ENCODE peak calls at places on chromosomes 2 and 18, in ten cellular contexts. One of them, this sample, is unnamed.

GRCh38 chr18:3268306-3268705 is 6.4 kb downstream of the MYL12B start:
- DNase-seq in foreskin fibroblast: no peak
- DNase-seq in esophagus squamous epithelium: no peak
- DNase-seq in GM23338: no peak
- DNase-seq in cardiac muscle cell: no peak
- DNase-seq in psoas muscle: no peak
- DNase-seq in adrenal gland: no peak
- DNase-seq in right atrium auricular region: no peak
- DNase-seq in tibial artery: no peak
- DNase-seq in CD8-positive, alpha-beta T cell: no peak
- DNase-seq in this sample: no peak

GRCh38 chr2:10239561-10239967 is 63.1 kb upstream of the HPCAL1 start:
- DNase-seq in CD8-positive, alpha-beta T cell: no peak
- DNase-seq in foreskin fibroblast: no peak
- DNase-seq in psoas muscle: no peak
- DNase-seq in adrenal gland: no peak
- DNase-seq in cardiac muscle cell: no peak
- DNase-seq in esophagus squamous epithelium: no peak
- DNase-seq in GM23338: peak; percentile 69
- DNase-seq in tibial artery: peak; percentile 56
- DNase-seq in right atrium auricular region: no peak
- DNase-seq in this sample: no peak

GRCh38 chr2:173296235-173296634 is 58.4 kb upstream of the CDCA7 start:
- DNase-seq in esophagus squamous epithelium: no peak
- DNase-seq in tibial artery: no peak
- DNase-seq in foreskin fibroblast: no peak
- DNase-seq in CD8-positive, alpha-beta T cell: no peak
- DNase-seq in right atrium auricular region: no peak
- DNase-seq in adrenal gland: no peak
- DNase-seq in GM23338: no peak
- DNase-seq in psoas muscle: no peak
- DNase-seq in cardiac muscle cell: no peak
- DNase-seq in this sample: no peak

GRCh38 chr2:178306351-178307073 is 112.2 kb downstream of the OSBPL6 start:
- DNase-seq in cardiac muscle cell: peak; percentile 80
- DNase-seq in psoas muscle: no peak
- DNase-seq in tibial artery: no peak
- DNase-seq in adrenal gland: peak; percentile 47
- DNase-seq in esophagus squamous epithelium: no peak
- DNase-seq in foreskin fibroblast: peak; percentile 69
- DNase-seq in CD8-positive, alpha-beta T cell: peak; percentile 6
- DNase-seq in right atrium auricular region: no peak
- DNase-seq in GM23338: peak; percentile 84
- DNase-seq in this sample: no peak

GRCh38 chr2:134146620-134147019 is 107.3 kb upstream of the MGAT5 start:
- DNase-seq in CD8-positive, alpha-beta T cell: no peak
- DNase-seq in adrenal gland: no peak
- DNase-seq in right atrium auricular region: no peak
- DNase-seq in foreskin fibroblast: peak; percentile 73
- DNase-seq in esophagus squamous epithelium: no peak
- DNase-seq in GM23338: peak; percentile 63
- DNase-seq in psoas muscle: no peak
- DNase-seq in tibial artery: no peak
- DNase-seq in cardiac muscle cell: no peak
- DNase-seq in this sample: no peak

GRCh38 chr18:35775887-35776286 is 194.3 kb downstream of the GALNT1 start:
- DNase-seq in cardiac muscle cell: peak; percentile 70
- DNase-seq in esophagus squamous epithelium: no peak
- DNase-seq in right atrium auricular region: no peak
- DNase-seq in psoas muscle: no peak
- DNase-seq in foreskin fibroblast: peak; percentile 40
- DNase-seq in tibial artery: no peak
- DNase-seq in adrenal gland: no peak
- DNase-seq in CD8-positive, alpha-beta T cell: no peak
- DNase-seq in GM23338: peak; percentile 59
- DNase-seq in this sample: no peak

GRCh38 chr2:28395334-28396061 is 2.8 kb downstream of the FOSL2 start:
- DNase-seq in CD8-positive, alpha-beta T cell: no peak
- DNase-seq in psoas muscle: peak; percentile 77
- DNase-seq in foreskin fibroblast: peak; percentile 80
- DNase-seq in adrenal gland: peak; percentile 75
- DNase-seq in right atrium auricular region: peak; percentile 84
- DNase-seq in tibial artery: peak; percentile 83
- DNase-seq in cardiac muscle cell: no peak
- DNase-seq in esophagus squamous epithelium: no peak
- DNase-seq in GM23338: no peak
- DNase-seq in this sample: peak; percentile 86

GRCh38 chr2:56239437-56239836 is 55.6 kb downstream of the CCDC85A start:
- DNase-seq in right atrium auricular region: no peak
- DNase-seq in CD8-positive, alpha-beta T cell: no peak
- DNase-seq in tibial artery: no peak
- DNase-seq in psoas muscle: no peak
- DNase-seq in foreskin fibroblast: peak; percentile 54
- DNase-seq in cardiac muscle cell: no peak
- DNase-seq in adrenal gland: no peak
- DNase-seq in GM23338: no peak
- DNase-seq in esophagus squamous epithelium: no peak
- DNase-seq in this sample: no peak

GRCh38 chr2:19251554-19251953 is 106.9 kb downstream of the OSR1 start:
- DNase-seq in foreskin fibroblast: peak; percentile 19
- DNase-seq in right atrium auricular region: no peak
- DNase-seq in GM23338: no peak
- DNase-seq in psoas muscle: no peak
- DNase-seq in cardiac muscle cell: no peak
- DNase-seq in esophagus squamous epithelium: no peak
- DNase-seq in tibial artery: no peak
- DNase-seq in CD8-positive, alpha-beta T cell: no peak
- DNase-seq in adrenal gland: no peak
- DNase-seq in this sample: no peak

GRCh38 chr18:49048361-49048760 is 97.6 kb upstream of the SMAD7 start:
- DNase-seq in psoas muscle: no peak
- DNase-seq in cardiac muscle cell: no peak
- DNase-seq in GM23338: no peak
- DNase-seq in CD8-positive, alpha-beta T cell: no peak
- DNase-seq in tibial artery: no peak
- DNase-seq in adrenal gland: no peak
- DNase-seq in right atrium auricular region: no peak
- DNase-seq in foreskin fibroblast: peak; percentile 64
- DNase-seq in esophagus squamous epithelium: no peak
- DNase-seq in this sample: no peak

GRCh38 chr18:50397023-50397422 is 22.2 kb downstream of the SKA1 start:
- DNase-seq in cardiac muscle cell: no peak
- DNase-seq in GM23338: no peak
- DNase-seq in adrenal gland: no peak
- DNase-seq in tibial artery: no peak
- DNase-seq in CD8-positive, alpha-beta T cell: no peak
- DNase-seq in psoas muscle: no peak
- DNase-seq in esophagus squamous epithelium: no peak
- DNase-seq in foreskin fibroblast: no peak
- DNase-seq in right atrium auricular region: no peak
- DNase-seq in this sample: no peak

GRCh38 chr18:46705521-46705920 is 48.5 kb upstream of the LOXHD1 start:
- DNase-seq in cardiac muscle cell: peak; percentile 49
- DNase-seq in right atrium auricular region: no peak
- DNase-seq in adrenal gland: no peak
- DNase-seq in esophagus squamous epithelium: no peak
- DNase-seq in psoas muscle: no peak
- DNase-seq in CD8-positive, alpha-beta T cell: no peak
- DNase-seq in tibial artery: no peak
- DNase-seq in GM23338: peak; percentile 66
- DNase-seq in foreskin fibroblast: no peak
- DNase-seq in this sample: no peak

GRCh38 chr18:76468345-76469275 is 26.4 kb downstream of the ZNF516 start:
- DNase-seq in psoas muscle: no peak
- DNase-seq in cardiac muscle cell: no peak
- DNase-seq in right atrium auricular region: peak; percentile 56
- DNase-seq in adrenal gland: no peak
- DNase-seq in GM23338: no peak
- DNase-seq in foreskin fibroblast: no peak
- DNase-seq in CD8-positive, alpha-beta T cell: no peak
- DNase-seq in esophagus squamous epithelium: no peak
- DNase-seq in tibial artery: peak; percentile 46
- DNase-seq in this sample: no peak

GRCh38 chr2:107719781-107720180 is 106.9 kb upstream of the RGPD4 start:
- DNase-seq in foreskin fibroblast: no peak
- DNase-seq in tibial artery: no peak
- DNase-seq in CD8-positive, alpha-beta T cell: no peak
- DNase-seq in esophagus squamous epithelium: no peak
- DNase-seq in psoas muscle: no peak
- DNase-seq in right atrium auricular region: no peak
- DNase-seq in adrenal gland: no peak
- DNase-seq in GM23338: peak; percentile 14
- DNase-seq in cardiac muscle cell: no peak
- DNase-seq in this sample: no peak

GRCh38 chr2:70570041-70570661 is 16.5 kb upstream of the TGFA start:
- DNase-seq in esophagus squamous epithelium: no peak
- DNase-seq in foreskin fibroblast: no peak
- DNase-seq in tibial artery: no peak
- DNase-seq in GM23338: peak; percentile 80
- DNase-seq in adrenal gland: no peak
- DNase-seq in cardiac muscle cell: no peak
- DNase-seq in right atrium auricular region: no peak
- DNase-seq in CD8-positive, alpha-beta T cell: no peak
- DNase-seq in psoas muscle: no peak
- DNase-seq in this sample: no peak

GRCh38 chr2:197168705-197169104 is 141.9 kb downstream of the ANKRD44 start:
- DNase-seq in adrenal gland: peak; percentile 86
- DNase-seq in psoas muscle: peak; percentile 55
- DNase-seq in GM23338: peak; percentile 95
- DNase-seq in CD8-positive, alpha-beta T cell: peak; percentile 76
- DNase-seq in tibial artery: no peak
- DNase-seq in foreskin fibroblast: peak; percentile 69
- DNase-seq in right atrium auricular region: peak; percentile 69
- DNase-seq in esophagus squamous epithelium: peak; percentile 16
- DNase-seq in cardiac muscle cell: peak; percentile 83
- DNase-seq in this sample: no peak
- TF ChIP-seq CTCF in adrenal gland: peak; percentile 53
- TF ChIP-seq CTCF in psoas muscle: peak; percentile 43
- TF ChIP-seq CTCF in GM23338: peak; percentile 89
- TF ChIP-seq CTCF in CD8-positive, alpha-beta T cell: peak; percentile 65
- TF ChIP-seq CTCF in tibial artery: peak; percentile 45
- TF ChIP-seq CTCF in foreskin fibroblast: peak; percentile 50
- TF ChIP-seq CTCF in right atrium auricular region: peak; percentile 65
- TF ChIP-seq CTCF in esophagus squamous epithelium: peak; percentile 34
- TF ChIP-seq CTCF in cardiac muscle cell: peak; percentile 88
- TF ChIP-seq CTCF in this sample: peak; percentile 54

GRCh38 chr2:230924470-230925341 is at the start of gene GPR55:
- DNase-seq in GM23338: peak; percentile 83
- DNase-seq in psoas muscle: no peak
- DNase-seq in CD8-positive, alpha-beta T cell: peak; percentile 46
- DNase-seq in adrenal gland: no peak
- DNase-seq in tibial artery: peak; percentile 54
- DNase-seq in cardiac muscle cell: no peak
- DNase-seq in foreskin fibroblast: no peak
- DNase-seq in esophagus squamous epithelium: no peak
- DNase-seq in right atrium auricular region: no peak
- DNase-seq in this sample: peak; percentile 61
- H3K4me3 ChIP-seq in GM23338: no peak within 1 kb of the TSS
- H3K4me3 ChIP-seq in psoas muscle: no peak within 1 kb of the TSS
- H3K4me3 ChIP-seq in CD8-positive, alpha-beta T cell: peak within 1 kb of the TSS; percentile 72
- H3K4me3 ChIP-seq in adrenal gland: no peak within 1 kb of the TSS
- H3K4me3 ChIP-seq in tibial artery: no peak within 1 kb of the TSS
- H3K4me3 ChIP-seq in cardiac muscle cell: no peak within 1 kb of the TSS
- H3K4me3 ChIP-seq in foreskin fibroblast: no peak within 1 kb of the TSS
- H3K4me3 ChIP-seq in esophagus squamous epithelium: peak within 1 kb of the TSS; percentile 44
- H3K4me3 ChIP-seq in right atrium auricular region: no peak within 1 kb of the TSS
- H3K4me3 ChIP-seq in this sample: no peak within 1 kb of the TSS

DNA sequence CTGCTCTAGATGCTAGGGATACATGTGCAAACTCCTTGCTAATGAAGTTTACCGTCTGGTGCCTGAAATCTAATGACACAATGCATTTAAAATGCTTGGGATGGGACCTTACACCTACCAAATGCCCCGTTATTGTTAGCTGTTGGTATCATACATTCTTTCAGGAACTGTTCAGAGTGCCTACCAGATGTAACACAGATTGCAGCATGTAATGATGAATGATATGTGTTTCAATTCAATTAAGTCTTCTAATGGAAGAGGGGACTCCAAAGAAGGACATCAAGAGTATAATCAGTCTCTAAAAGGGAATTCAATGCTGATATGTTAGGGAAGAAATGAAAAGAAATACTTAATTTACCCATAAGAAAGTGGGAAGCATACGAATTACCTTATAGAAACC is 3.2 kb downstream of the LYPD6 start:
- DNase-seq in cardiac muscle cell: no peak
- DNase-seq in CD8-positive, alpha-beta T cell: no peak
- DNase-seq in foreskin fibroblast: no peak
- DNase-seq in GM23338: no peak
- DNase-seq in esophagus squamous epithelium: no peak
- DNase-seq in tibial artery: no peak
- DNase-seq in adrenal gland: no peak
- DNase-seq in psoas muscle: no peak
- DNase-seq in right atrium auricular region: no peak
- DNase-seq in this sample: no peak
- TF ChIP-seq CTCF in cardiac muscle cell: no peak
- TF ChIP-seq CTCF in CD8-positive, alpha-beta T cell: no peak
- TF ChIP-seq CTCF in foreskin fibroblast: no peak
- TF ChIP-seq CTCF in GM23338: no peak
- TF ChIP-seq CTCF in esophagus squamous epithelium: no peak
- TF ChIP-seq CTCF in tibial artery: no peak
- TF ChIP-seq CTCF in adrenal gland: no peak
- TF ChIP-seq CTCF in psoas muscle: no peak
- TF ChIP-seq CTCF in right atrium auricular region: no peak
- TF ChIP-seq CTCF in this sample: no peak

GRCh38 chr2:42300527-42300926 is 60.5 kb downstream of the COX7A2L start:
- DNase-seq in right atrium auricular region: no peak
- DNase-seq in CD8-positive, alpha-beta T cell: no peak
- DNase-seq in adrenal gland: no peak
- DNase-seq in foreskin fibroblast: no peak
- DNase-seq in cardiac muscle cell: no peak
- DNase-seq in tibial artery: no peak
- DNase-seq in psoas muscle: no peak
- DNase-seq in esophagus squamous epithelium: no peak
- DNase-seq in GM23338: no peak
- DNase-seq in this sample: no peak

GRCh38 chr2:42298996-42299754 is 61.8 kb downstream of the COX7A2L start:
- DNase-seq in esophagus squamous epithelium: no peak
- DNase-seq in adrenal gland: no peak
- DNase-seq in cardiac muscle cell: no peak
- DNase-seq in right atrium auricular region: no peak
- DNase-seq in CD8-positive, alpha-beta T cell: no peak
- DNase-seq in tibial artery: no peak
- DNase-seq in GM23338: no peak
- DNase-seq in psoas muscle: no peak
- DNase-seq in foreskin fibroblast: no peak
- DNase-seq in this sample: no peak

GRCh38 chr2:42298132-42298531 is 62.9 kb downstream of the COX7A2L start:
- DNase-seq in foreskin fibroblast: peak; percentile 11
- DNase-seq in psoas muscle: no peak
- DNase-seq in GM23338: no peak
- DNase-seq in adrenal gland: no peak
- DNase-seq in right atrium auricular region: no peak
- DNase-seq in esophagus squamous epithelium: no peak
- DNase-seq in CD8-positive, alpha-beta T cell: no peak
- DNase-seq in tibial artery: no peak
- DNase-seq in cardiac muscle cell: no peak
- DNase-seq in this sample: no peak

GRCh38 chr2:42296226-42296625 is 64.8 kb downstream of the COX7A2L start:
- DNase-seq in psoas muscle: no peak
- DNase-seq in CD8-positive, alpha-beta T cell: no peak
- DNase-seq in foreskin fibroblast: no peak
- DNase-seq in right atrium auricular region: no peak
- DNase-seq in GM23338: no peak
- DNase-seq in tibial artery: no peak
- DNase-seq in cardiac muscle cell: no peak
- DNase-seq in adrenal gland: no peak
- DNase-seq in esophagus squamous epithelium: no peak
- DNase-seq in this sample: no peak

GRCh38 chr2:42297322-42297936 is 63.6 kb downstream of the COX7A2L start:
- DNase-seq in esophagus squamous epithelium: no peak
- DNase-seq in psoas muscle: no peak
- DNase-seq in tibial artery: no peak
- DNase-seq in foreskin fibroblast: no peak
- DNase-seq in CD8-positive, alpha-beta T cell: no peak
- DNase-seq in adrenal gland: no peak
- DNase-seq in right atrium auricular region: no peak
- DNase-seq in GM23338: no peak
- DNase-seq in cardiac muscle cell: no peak
- DNase-seq in this sample: no peak
- H3K4me3 ChIP-seq in esophagus squamous epithelium: no peak overlapping the region
- H3K4me3 ChIP-seq in psoas muscle: no peak overlapping the region
- H3K4me3 ChIP-seq in tibial artery: no peak overlapping the region
- H3K4me3 ChIP-seq in foreskin fibroblast: no peak overlapping the region
- H3K4me3 ChIP-seq in CD8-positive, alpha-beta T cell: peak overlapping the region; percentile 14
- H3K4me3 ChIP-seq in adrenal gland: no peak overlapping the region
- H3K4me3 ChIP-seq in right atrium auricular region: no peak overlapping the region
- H3K4me3 ChIP-seq in GM23338: no peak overlapping the region
- H3K4me3 ChIP-seq in cardiac muscle cell: no peak overlapping the region
- H3K4me3 ChIP-seq in this sample: no peak overlapping the region

This sample was measured in ascending aorta.